ENCODE peak calls at places on chromosome 22, in eight cellular contexts. M is adrenal gland, G is psoas muscle, I is cardiac muscle cell, N is IMR-90, U is ovary, Z is astrocyte of the spinal cord, H is endothelial cell of umbilical vein. A is an unnamed sample.

GRCh38 chr22:49632199-49633009 is 195.3 kb downstream of the BRD1 start:
- DNase-seq in M (peak; percentile 56), G (peak; percentile 75), I (peak; percentile 83), N (peak; percentile 28), U (peak; percentile 49), Z (peak; percentile 50), H (peak; percentile 76), A (no peak)

GRCh38 chr22:50536231-50536630 is 6.4 kb upstream of the TYMP start:
- DNase-seq in M (no peak), G (no peak), I (no peak), N (no peak), U (no peak), Z (no peak), H (no peak), A (no peak)

GRCh38 chr22:31616315-31616980 is 45.6 kb downstream of the PISD start:
- DNase-seq in M (no peak), G (no peak), I (no peak), N (no peak), U (no peak), Z (no peak), H (no peak), A (no peak)

GRCh38 chr22:40797427-40797826 is 21.7 kb downstream of the SLC25A17 start:
- DNase-seq in M (no peak), G (no peak), I (no peak), N (peak; percentile 66), U (no peak), Z (peak; percentile 34), H (no peak), A (no peak)

GRCh38 chr22:44661659-44662569 is 40.1 kb upstream of the PRR5 start:
- DNase-seq in M (no peak), G (peak; percentile 31), I (no peak), N (no peak), U (no peak), Z (no peak), H (no peak), A (no peak)

GRCh38 chr22:44668190-44668885 is 33.7 kb upstream of the PRR5 start:
- DNase-seq in M (no peak), G (peak; percentile 53), I (peak; percentile 68), N (no peak), U (no peak), Z (no peak), H (no peak), A (no peak)

GRCh38 chr22:12697441-12697840 is 2830.6 kb upstream of the OR11H1 start:
- DNase-seq in M (no peak), G (no peak), I (no peak), N (no peak), U (no peak), Z (no peak), H (no peak), A (no peak)

GRCh38 chr22:35008213-35008612 is 57.7 kb upstream of the ISX start:
- DNase-seq in M (no peak), G (no peak), I (no peak), N (no peak), U (no peak), Z (no peak), H (no peak), A (no peak)

GRCh38 chr22:31248138-31248745 is 36.1 kb downstream of the LIMK2 start:
- DNase-seq in M (peak; percentile 88), G (peak; percentile 82), I (peak; percentile 90), N (peak; percentile 94), U (peak; percentile 76), Z (peak; percentile 94), H (peak; percentile 60), A (peak; percentile 74)

GRCh38 chr22:27795053-27795452 is 6.5 kb downstream of the MN1 start:
- DNase-seq in M (no peak), G (no peak), I (peak; percentile 51), N (no peak), U (no peak), Z (no peak), H (no peak), A (no peak)

GRCh38 chr22:39434243-39434653 is 22.6 kb upstream of the MGAT3 start:
- DNase-seq in M (peak; percentile 71), G (peak; percentile 73), I (no peak), N (no peak), U (no peak), Z (no peak), H (no peak), A (no peak)

GRCh38 chr22:36386900-36387663 is 685 bp downstream of the MYH9 start:
- DNase-seq in M (peak; percentile 77), G (peak; percentile 85), I (no peak), N (no peak), U (peak; percentile 43), Z (no peak), H (peak; percentile 30), A (no peak)

GRCh38 chr22:27135582-27135981 is 478.2 kb downstream of the MIAT start:
- DNase-seq in M (no peak), G (no peak), I (peak; percentile 16), N (peak; percentile 73), U (no peak), Z (peak; percentile 64), H (no peak), A (no peak)

GRCh38 chr22:24727218-24727851 is 47.2 kb downstream of the PIWIL3 start:
- DNase-seq in M (no peak), G (no peak), I (no peak), N (peak; percentile 94), U (no peak), Z (peak; percentile 92), H (peak; percentile 98), A (peak; percentile 16)

GRCh38 chr22:35393116-35394010 is 6.6 kb upstream of the MCM5 start:
- DNase-seq in M (no peak), G (no peak), I (no peak), N (no peak), U (no peak), Z (no peak), H (no peak), A (no peak)

GRCh38 chr22:29342577-29343312 is 27.2 kb upstream of the RASL10A start:
- DNase-seq in M (no peak), G (no peak), I (peak; percentile 64), N (no peak), U (no peak), Z (no peak), H (no peak), A (no peak)

GRCh38 chr22:42428025-42428424 is 4.2 kb downstream of the NFAM1 start:
- DNase-seq in M (no peak), G (no peak), I (no peak), N (no peak), U (no peak), Z (no peak), H (no peak), A (no peak)
- TF ChIP-seq CTCF in M (no peak), G (no peak), I (no peak), N (no peak), U (no peak), Z (no peak), H (no peak), A (no peak)

GRCh38 chr22:37660709-37661045 is 2.2 kb downstream of the PDXP start:
- DNase-seq in M (no peak), G (no peak), I (no peak), N (no peak), U (no peak), Z (no peak), H (no peak), A (no peak)
- H3K4me3 ChIP-seq in M (no peak overlapping the region), G (peak overlapping the region; percentile 9), I (no peak overlapping the region), N (no peak overlapping the region), U (no peak overlapping the region), Z (no peak overlapping the region), H (no peak overlapping the region), A (peak overlapping the region; percentile 27)

DNA sequence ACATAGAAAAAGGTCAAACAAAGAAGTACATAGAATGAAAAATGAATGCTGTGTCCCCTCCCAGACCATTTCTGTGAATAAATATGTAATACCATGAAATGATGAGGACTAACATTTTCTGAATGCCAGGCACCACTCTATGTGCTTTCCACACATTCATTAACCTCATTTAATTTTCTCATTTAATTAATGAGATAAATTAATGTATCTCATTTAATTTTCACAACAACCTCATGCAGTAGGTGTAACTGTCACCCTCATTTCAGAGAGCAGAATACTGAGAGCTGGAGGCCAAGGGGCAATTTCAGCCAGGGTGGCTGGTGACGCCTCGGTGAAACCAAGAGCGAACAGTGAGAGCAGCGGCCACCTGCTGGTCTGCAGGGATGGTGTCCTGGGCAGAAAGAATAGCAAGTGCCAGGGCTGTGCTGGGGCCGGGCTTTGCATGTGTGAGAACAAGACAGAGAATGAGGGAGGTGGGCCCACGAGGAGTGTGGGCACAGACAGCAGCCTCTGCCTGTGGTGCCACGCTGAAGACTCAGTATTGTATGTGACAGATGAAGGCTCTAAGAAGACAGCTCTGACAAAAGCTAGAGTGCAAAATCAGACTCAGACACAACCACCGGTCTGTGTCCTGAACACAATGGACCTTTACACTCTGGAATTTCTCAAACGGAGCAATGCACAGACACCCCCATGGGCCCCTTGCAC is 1.8 kb upstream of the SERPIND1 start:
- DNase-seq in M (no peak), G (no peak), I (peak; percentile 31), N (no peak), U (no peak), Z (no peak), H (no peak), A (no peak)
- TF ChIP-seq CTCF in M (no peak), G (no peak), I (no peak), N (no peak), U (no peak), Z (peak; percentile 25), H (no peak), A (no peak)

GRCh38 chr22:38313384-38313955 is 3.8 kb downstream of the CSNK1E start:
- DNase-seq in M (peak; percentile 80), G (peak; percentile 88), I (no peak), N (peak; percentile 96), U (peak; percentile 93), Z (peak; percentile 95), H (peak; percentile 53), A (peak; percentile 78)
- H3K4me3 ChIP-seq in M (no peak overlapping the region), G (peak overlapping the region; percentile 76), I (no peak overlapping the region), N (peak overlapping the region; percentile 92), U (peak overlapping the region; percentile 59), Z (peak overlapping the region; percentile 87), H (no peak overlapping the region), A (peak overlapping the region; percentile 65)

DNA sequence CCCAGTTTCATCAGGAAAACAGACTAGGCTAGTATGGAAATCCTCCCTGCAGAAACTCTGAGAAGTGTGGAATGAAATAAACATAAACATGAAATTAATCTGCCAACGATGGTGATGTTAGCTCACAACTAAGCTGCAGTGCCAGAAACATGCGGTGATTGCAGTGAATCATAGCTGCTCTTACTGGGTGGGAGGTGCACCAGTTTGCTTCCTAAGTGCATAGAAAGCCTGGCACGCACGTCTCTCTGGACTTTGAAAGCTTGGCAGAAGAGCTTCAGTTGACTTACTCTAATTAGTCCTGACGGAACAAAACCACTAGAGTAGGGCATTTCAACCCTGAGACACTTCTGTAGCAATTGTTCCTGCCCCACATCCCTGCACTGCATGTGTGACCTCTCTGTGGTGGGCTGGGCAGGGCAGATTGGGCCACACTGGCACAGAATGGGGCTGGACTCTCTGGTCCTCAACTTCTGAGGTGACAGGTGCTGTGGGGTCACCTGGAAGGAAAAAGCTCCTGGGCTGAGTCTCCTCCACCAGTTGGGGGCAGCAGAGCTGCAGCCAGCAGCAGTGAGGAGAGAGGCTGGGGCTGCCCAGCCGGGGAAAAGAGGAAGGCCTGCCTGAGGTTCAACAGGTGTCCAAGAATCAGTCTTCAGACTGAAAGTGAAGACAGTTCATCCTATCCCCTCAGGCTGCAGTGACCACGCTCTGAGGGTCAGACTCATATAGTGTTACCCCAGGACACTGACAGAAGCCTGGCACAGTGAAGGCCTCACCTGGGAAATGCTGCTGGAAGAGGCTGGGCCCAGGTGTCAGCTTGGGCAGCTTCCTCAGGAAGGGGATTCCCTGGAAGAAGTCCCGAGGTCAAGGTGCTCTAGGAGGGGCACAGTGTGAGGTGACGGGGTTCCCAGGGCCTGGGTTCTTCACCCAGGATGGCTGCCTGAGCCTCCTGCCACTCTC is 40.5 kb downstream of the GGTLC2 start:
- DNase-seq in M (no peak), G (no peak), I (no peak), N (peak; percentile 88), U (no peak), Z (peak; percentile 42), H (no peak), A (peak; percentile 12)
- TF ChIP-seq CTCF in M (no peak), G (no peak), I (peak; percentile 63), N (peak; percentile 26), U (no peak), Z (peak; percentile 48), H (peak; percentile 30), A (peak; percentile 24)

GRCh38 chr22:33896801-33897620 is 23.3 kb downstream of the LARGE1 start:
- DNase-seq in M (peak; percentile 56), G (no peak), I (peak; percentile 25), N (peak; percentile 45), U (no peak), Z (no peak), H (no peak), A (no peak)
- H3K4me3 ChIP-seq in M (no peak overlapping the region), G (no peak overlapping the region), I (no peak overlapping the region), N (no peak overlapping the region), U (no peak overlapping the region), Z (no peak overlapping the region), H (no peak overlapping the region), A (no peak overlapping the region)

A was measured in AG04449.